ENCODE peak calls at places on chromosomes 4 and X, in seven cellular contexts. D, H, P, F, U, B and Z are unnamed samples.

GRCh38 chr4:77342170-77342810 is 185.3 kb downstream of the CCNG2 start:
- DNase-seq in D (no peak), H (no peak), P (no peak), F (peak), U (no peak), B (no peak), Z (no peak)

GRCh38 chrX:149462849-149463248 is 42.3 kb downstream of the IDS start:
- DNase-seq in D (no peak), H (no peak), P (no peak), F (no peak), U (no peak), B (no peak), Z (no peak)

GRCh38 chrX:41667631-41668030 is 21.1 kb upstream of the GPR34 start:
- DNase-seq in D (no peak), H (no peak), P (no peak), F (peak), U (no peak), B (no peak), Z (no peak)

GRCh38 chr4:125229596-125230058 is 85.1 kb upstream of the FAT4 start:
- DNase-seq in D (no peak), H (no peak), P (no peak), F (no peak), U (no peak), B (no peak), Z (no peak)

GRCh38 chrX:68146054-68146453 is 287.2 kb downstream of the OPHN1 start:
- DNase-seq in D (no peak), H (no peak), P (no peak), F (peak), U (no peak), B (no peak), Z (no peak)

GRCh38 chr4:89064848-89065247 is 7.9 kb upstream of the FAM13A start:
- DNase-seq in D (no peak), H (no peak), P (no peak), F (no peak), U (no peak), B (no peak), Z (peak)

GRCh38 chr4:53273726-53274125 is 92.1 kb downstream of the SCFD2 start:
- DNase-seq in D (no peak), H (no peak), P (no peak), F (no peak), U (no peak), B (no peak), Z (no peak)

GRCh38 chr4:83876047-83876446 is 340.1 kb downstream of the GPAT3 start:
- DNase-seq in D (no peak), H (no peak), P (no peak), F (no peak), U (no peak), B (no peak), Z (no peak)

GRCh38 chrX:86121916-86122315 is 26.3 kb upstream of the DACH2 start:
- DNase-seq in D (no peak), H (no peak), P (no peak), F (no peak), U (no peak), B (no peak), Z (no peak)

GRCh38 chr4:160523236-160523635 is 1420.4 kb downstream of the RAPGEF2 start:
- DNase-seq in D (no peak), H (no peak), P (no peak), F (peak), U (no peak), B (no peak), Z (no peak)

GRCh38 chr4:155569960-155570515 is 96.6 kb upstream of the GUCY1A1 start:
- DNase-seq in D (no peak), H (no peak), P (no peak), F (no peak), U (no peak), B (no peak), Z (no peak)

GRCh38 chrX:21132686-21133393 is 241.4 kb upstream of the CNKSR2 start:
- DNase-seq in D (no peak), H (no peak), P (no peak), F (no peak), U (no peak), B (no peak), Z (peak)

GRCh38 chr4:98345838-98346237 is 84.7 kb downstream of the RAP1GDS1 start:
- DNase-seq in D (no peak), H (no peak), P (no peak), F (no peak), U (no peak), B (no peak), Z (no peak)

GRCh38 chr4:104625706-104626105 is 131.0 kb upstream of the CXXC4 start:
- DNase-seq in D (no peak), H (no peak), P (no peak), F (no peak), U (no peak), B (no peak), Z (no peak)

GRCh38 chrX:139448996-139449395 is 81.5 kb upstream of the F9 start:
- DNase-seq in D (no peak), H (no peak), P (no peak), F (no peak), U (no peak), B (no peak), Z (no peak)

GRCh38 chr4:1792832-1793495 is at the start of gene FGFR3:
- DNase-seq in D (peak), H (peak), P (no peak), F (peak), U (peak), B (no peak), Z (no peak)

GRCh38 chrX:133538148-133538547 is 122.9 kb upstream of the GPC4 start:
- DNase-seq in D (no peak), H (no peak), P (no peak), F (no peak), U (no peak), B (no peak), Z (no peak)

GRCh38 chr4:164357957-164358356 is 396.0 kb upstream of the SMIM31 start:
- DNase-seq in D (no peak), H (no peak), P (no peak), F (peak), U (no peak), B (no peak), Z (no peak)

GRCh38 chr4:90753068-90753467 is 625.9 kb downstream of the CCSER1 start:
- DNase-seq in D (no peak), H (no peak), P (no peak), F (no peak), U (no peak), B (no peak), Z (no peak)

GRCh38 chrX:19731307-19731706 is 156.1 kb downstream of the SH3KBP1 start:
- DNase-seq in D (no peak), H (no peak), P (no peak), F (no peak), U (no peak), B (no peak), Z (no peak)

GRCh38 chr4:87270825-87271224 is 50.4 kb upstream of the KLHL8 start:
- DNase-seq in D (no peak), H (no peak), P (no peak), F (no peak), U (no peak), B (no peak), Z (no peak)

GRCh38 chr4:139457318-139457717 is 3.4 kb downstream of the RAB33B start:
- DNase-seq in D (no peak), H (no peak), P (no peak), F (no peak), U (no peak), B (no peak), Z (no peak)

GRCh38 chrX:49915352-49916222 is 6.8 kb upstream of the CLCN5 start:
- DNase-seq in D (peak), H (peak), P (peak), F (peak), U (peak), B (no peak), Z (peak)

GRCh38 chr4:169385356-169385755 is 114.6 kb upstream of the SH3RF1 start:
- DNase-seq in D (no peak), H (no peak), P (no peak), F (no peak), U (no peak), B (no peak), Z (no peak)

GRCh38 chr4:973431-974397 is at the start of gene DGKQ:
- DNase-seq in D (peak), H (peak), P (peak), F (peak), U (peak), B (peak), Z (peak)